ENCODE peak calls at places on chromosomes 6 and 20, in eight cellular contexts. R is NB4, O is esophagus squamous epithelium, E is heart right ventricle, Q is retinal pigment epithelial cell, X is fibroblast of the aortic adventitia, G is foreskin fibroblast, U is cardiac fibroblast. K is an unnamed sample.

GRCh38 chr20:25378884-25379733 is 11.5 kb downstream of the ABHD12 start:
- DNase-seq in X (no peak), G (no peak), O (no peak), E (no peak), R (no peak), U (no peak), Q (no peak), K (no peak)

GRCh38 chr20:31713312-31714049 is 9.2 kb downstream of the BCL2L1 start:
- DNase-seq in X (peak), R (no peak), O (no peak), Q (no peak), E (peak), G (peak), U (peak), K (peak)

GRCh38 chr6:2187826-2188225 is 57.6 kb downstream of the GMDS start:
- DNase-seq in E (no peak), R (no peak), Q (no peak), U (no peak), G (no peak), O (no peak), X (no peak), K (no peak)

GRCh38 chr6:33197431-33198048 is 2.9 kb downstream of the RXRB start:
- DNase-seq in U (peak), G (peak), Q (peak), E (peak), R (peak), O (no peak), X (peak), K (peak)

GRCh38 chr20:46683068-46683477 is 6.2 kb downstream of the TP53RK start:
- DNase-seq in E (no peak), R (no peak), Q (no peak), X (peak), G (no peak), O (no peak), U (no peak), K (no peak)

GRCh38 chr6:11318835-11319813 is 86.7 kb upstream of the NEDD9 start:
- DNase-seq in Q (no peak), U (peak), R (no peak), G (peak), O (no peak), X (peak), E (no peak), K (no peak)

GRCh38 chr6:155483858-155484257 is 28.2 kb upstream of the NOX3 start:
- DNase-seq in U (peak), X (peak), R (no peak), O (no peak), Q (no peak), E (no peak), G (peak), K (peak)

GRCh38 chr6:81491486-81492101 is 260.9 kb downstream of the TENT5A start:
- DNase-seq in X (no peak), E (no peak), R (no peak), Q (no peak), O (no peak), G (no peak), U (no peak), K (peak)

GRCh38 chr6:136962661-136963060 is 40.6 kb downstream of the SLC35D3 start:
- DNase-seq in Q (no peak), R (no peak), E (peak), X (no peak), O (no peak), G (peak), U (no peak), K (no peak)

GRCh38 chr6:22322103-22322882 is 25.5 kb upstream of the PRL start:
- DNase-seq in X (no peak), O (no peak), G (peak), R (no peak), Q (no peak), U (peak), E (no peak), K (peak)

GRCh38 chr20:45229264-45230056 is 8.3 kb downstream of the SEMG2 start:
- DNase-seq in X (no peak), G (peak), E (no peak), R (peak), Q (no peak), O (no peak), U (peak), K (peak)

GRCh38 chr6:135568366-135568765 is 70.8 kb upstream of the AHI1 start:
- DNase-seq in E (peak), X (peak), G (peak), U (peak), O (no peak), R (no peak), Q (peak), K (peak)

GRCh38 chr6:346389-347030 is 45.0 kb upstream of the IRF4 start:
- DNase-seq in U (peak), O (no peak), Q (no peak), E (no peak), G (peak), X (no peak), R (no peak), K (peak)

GRCh38 chr6:56856036-56856580 is 98.8 kb upstream of the BEND6 start:
- DNase-seq in U (no peak), X (peak), O (no peak), Q (no peak), E (peak), G (no peak), R (no peak), K (no peak)

GRCh38 chr6:24547243-24547642 is 52.5 kb downstream of the ALDH5A1 start:
- DNase-seq in G (no peak), R (peak), E (no peak), X (no peak), U (no peak), Q (no peak), O (no peak), K (peak)

GRCh38 chr20:37823276-37823980 is 79.5 kb upstream of the VSTM2L start:
- DNase-seq in O (no peak), U (peak), E (no peak), Q (no peak), G (peak), R (no peak), X (peak), K (peak)

GRCh38 chr6:47080083-47080596 is 38.0 kb upstream of the ADGRF1 start:
- DNase-seq in R (no peak), U (no peak), E (no peak), Q (no peak), X (no peak), G (no peak), O (no peak), K (no peak)

GRCh38 chr6:48912503-48912902 is 550.5 kb downstream of the MMUT start:
- DNase-seq in R (no peak), G (no peak), Q (no peak), X (no peak), E (no peak), O (no peak), U (no peak), K (no peak)

GRCh38 chr6:97405818-97406409 is 122.9 kb upstream of the MMS22L start:
- DNase-seq in Q (no peak), E (no peak), X (no peak), U (no peak), G (no peak), O (no peak), R (peak), K (no peak)

GRCh38 chr6:70371454-70372105 is 41.7 kb upstream of the FAM135A start:
- DNase-seq in X (peak), E (no peak), Q (peak), U (peak), G (peak), R (peak), O (no peak), K (peak)

GRCh38 chr6:50699086-50699886 is 14.0 kb upstream of the TFAP2D start:
- DNase-seq in Q (peak), U (peak), O (no peak), X (no peak), G (no peak), E (no peak), R (peak), K (no peak)

GRCh38 chr6:163860194-163861081 is 445.9 kb downstream of the QKI start:
- DNase-seq in G (peak), X (peak), Q (no peak), R (peak), O (no peak), U (peak), E (no peak), K (peak)

GRCh38 chr6:105087571-105088211 is 92.1 kb downstream of the POPDC3 start:
- DNase-seq in R (peak), E (peak), Q (peak), G (peak), X (peak), O (no peak), U (peak), K (peak)

GRCh38 chr6:30206799-30207618 is 6.2 kb downstream of the TRIM26 start:
- DNase-seq in O (no peak), R (no peak), E (no peak), X (peak), Q (no peak), G (peak), U (peak), K (peak)

GRCh38 chr20:15195378-15195777 is 858.0 kb upstream of the FLRT3 start:
- DNase-seq in E (no peak), R (no peak), G (peak), Q (no peak), O (no peak), X (no peak), U (no peak), K (no peak)

GRCh38 chr6:89605861-89606260 is 32.7 kb downstream of the LYRM2 start:
- DNase-seq in X (no peak), E (no peak), R (no peak), U (no peak), O (no peak), G (no peak), Q (no peak), K (no peak)

GRCh38 chr6:131367206-131367873 is 205.7 kb upstream of the ARG1 start:
- DNase-seq in U (no peak), G (no peak), O (no peak), X (no peak), Q (no peak), E (no peak), R (no peak), K (no peak)

GRCh38 chr6:141790921-141791320 is 341.8 kb upstream of the GJE1 start:
- DNase-seq in E (no peak), O (no peak), G (no peak), X (no peak), U (no peak), Q (no peak), R (no peak), K (no peak)

GRCh38 chr20:25090492-25091429 is 8.8 kb upstream of the VSX1 start:
- DNase-seq in G (no peak), O (no peak), E (no peak), Q (no peak), R (no peak), U (no peak), X (no peak), K (no peak)

GRCh38 chr20:10802201-10802600 is 128.4 kb upstream of the JAG1 start:
- DNase-seq in R (no peak), Q (no peak), O (no peak), U (no peak), E (no peak), X (peak), G (peak), K (peak)

GRCh38 chr20:49268600-49269365 is 9.1 kb downstream of the ZNFX1 start:
- DNase-seq in G (peak), E (no peak), R (no peak), X (peak), Q (no peak), U (peak), O (no peak), K (peak)
- H3K4me3 ChIP-seq in G (peak), E (peak), R (peak), X (peak), Q (no peak), U (no peak), O (no peak), K (no peak)

GRCh38 chr20:50569864-50570836 is 60.0 kb downstream of the PTPN1 start:
- DNase-seq in R (peak), Q (no peak), X (peak), U (peak), E (no peak), O (no peak), G (peak), K (peak)
- TF ChIP-seq CTCF in R (peak), Q (peak), X (peak), U (peak), E (no peak), O (no peak), G (peak), K (peak)

GRCh38 chr6:152270301-152270925 is 366.7 kb downstream of the SYNE1 start:
- DNase-seq in Q (peak), X (peak), R (no peak), G (peak), O (no peak), E (no peak), U (peak), K (peak)

GRCh38 chr6:152265651-152266050 is 371.5 kb downstream of the SYNE1 start:
- DNase-seq in G (no peak), Q (no peak), U (no peak), E (no peak), O (no peak), R (no peak), X (no peak), K (no peak)

GRCh38 chr6:152268846-152269442 is 368.2 kb downstream of the SYNE1 start:
- DNase-seq in Q (no peak), O (no peak), U (peak), E (no peak), X (peak), R (no peak), G (peak), K (peak)

GRCh38 chr6:152271681-152272464 is 365.3 kb downstream of the SYNE1 start:
- DNase-seq in O (no peak), R (no peak), Q (peak), U (peak), G (peak), X (peak), E (peak), K (peak)

DNA sequence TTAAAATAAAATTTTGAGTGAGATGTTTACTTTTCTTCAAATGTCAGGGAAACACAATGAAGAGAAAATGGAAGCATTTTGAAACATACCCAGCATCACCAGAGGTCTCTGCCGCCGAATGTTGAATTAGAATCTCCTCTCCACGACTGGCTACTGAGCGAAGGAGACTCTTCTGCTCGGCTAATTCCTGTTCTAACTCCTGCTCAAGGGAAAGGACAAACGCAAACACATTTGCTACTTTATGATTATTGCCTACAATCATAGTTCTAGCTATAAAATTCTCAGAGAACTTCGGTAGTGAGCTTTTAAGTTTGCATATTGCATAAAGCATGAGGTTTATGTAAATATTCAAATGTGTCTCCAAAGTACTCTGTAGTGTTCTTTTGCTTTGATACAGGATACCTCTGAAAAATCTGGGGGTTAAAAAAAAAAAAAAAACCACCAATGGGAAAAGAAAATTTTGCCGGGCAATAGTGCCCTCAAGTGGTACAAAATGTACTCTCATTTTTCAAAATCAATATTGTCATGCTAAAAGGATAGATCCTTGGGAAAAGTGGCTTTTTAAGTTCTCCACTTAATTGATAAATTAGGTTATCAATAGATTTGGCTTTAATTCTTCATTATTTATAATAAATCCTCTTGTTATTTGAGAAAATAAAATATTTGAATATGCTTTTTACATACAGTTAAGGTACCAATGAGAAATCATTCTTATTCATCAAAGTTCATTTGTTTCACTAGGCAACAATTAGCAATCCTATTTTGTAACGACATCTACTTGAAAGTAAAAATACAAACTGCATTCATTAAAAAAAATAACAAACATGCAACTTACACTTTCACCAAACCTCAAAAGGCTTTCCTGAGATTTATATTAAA is 369.0 kb downstream of the SYNE1 start:
- DNase-seq in G (peak), R (peak), Q (no peak), O (no peak), E (no peak), U (peak), X (peak), K (peak)
- H3K4me3 ChIP-seq in G (no peak), R (no peak), Q (no peak), O (no peak), E (no peak), U (no peak), X (no peak), K (no peak)

GRCh38 chr6:39341942-39342341 is 19.4 kb upstream of the KCNK16 start:
- DNase-seq in Q (no peak), G (no peak), E (no peak), U (no peak), X (no peak), O (no peak), R (no peak), K (no peak)

GRCh38 chr6:39342692-39343460 is 20.4 kb upstream of the KCNK16 start:
- DNase-seq in X (no peak), U (no peak), G (no peak), R (no peak), Q (no peak), O (no peak), E (no peak), K (no peak)

GRCh38 chr6:39344821-39345280 is 22.3 kb upstream of the KCNK16 start:
- DNase-seq in Q (no peak), G (no peak), X (peak), R (no peak), E (no peak), O (no peak), U (no peak), K (peak)

GRCh38 chr6:39341352-39341751 is 18.9 kb upstream of the KCNK16 start:
- DNase-seq in Q (no peak), G (no peak), E (no peak), O (no peak), X (no peak), U (no peak), R (no peak), K (no peak)

GRCh38 chr6:39343461-39343870 is 21.0 kb upstream of the KCNK16 start:
- DNase-seq in X (no peak), R (no peak), G (no peak), Q (no peak), U (no peak), E (no peak), O (no peak), K (no peak)
- TF ChIP-seq CTCF in X (no peak), R (no peak), G (no peak), Q (no peak), U (no peak), E (no peak), O (no peak), K (no peak)